ENCODE peak calls at places on chromosomes 11 and 22, in eight cellular contexts. W is heart left ventricle, Z is ascending aorta, K is astrocyte, J is choroid plexus epithelial cell, E is cardiac muscle cell, R is colonic mucosa, U is neuronal stem cell. M is an unnamed sample.
A peak's percentile ranks its signal among the peaks of the same experiment; 100 is the strongest.

GRCh38 chr11:63608353-63609345 is 5.6 kb downstream of the PLAAT3 start:
- DNase-seq in Z (peak; percentile 19), U (no peak), R (no peak), K (peak; percentile 90), J (peak; percentile 95), W (no peak), E (peak; percentile 76), M (no peak)

GRCh38 chr11:17720796-17721171 is 1.4 kb downstream of the MYOD1 start:
- DNase-seq in U (no peak), J (no peak), E (no peak), R (no peak), W (no peak), Z (peak; percentile 49), K (no peak), M (no peak)

GRCh38 chr22:29268511-29269229 is 602 bp downstream of the EWSR1 start:
- DNase-seq in W (peak; percentile 85), Z (peak; percentile 74), R (no peak), K (peak; percentile 47), U (peak; percentile 69), E (peak; percentile 86), J (peak; percentile 83), M (peak; percentile 61)

GRCh38 chr22:38236786-38237185 is 35.0 kb downstream of the MAFF start:
- DNase-seq in R (no peak), K (no peak), E (no peak), Z (no peak), J (no peak), W (peak; percentile 19), U (no peak), M (no peak)

GRCh38 chr22:49447837-49448236 is 379.8 kb downstream of the BRD1 start:
- DNase-seq in J (no peak), Z (peak; percentile 37), R (no peak), W (no peak), E (no peak), K (no peak), U (no peak), M (no peak)

GRCh38 chr22:50304528-50305392 is 2.7 kb downstream of the PLXNB2 start:
- DNase-seq in W (no peak), J (no peak), K (peak; percentile 41), R (peak; percentile 77), U (no peak), E (peak; percentile 51), Z (no peak), M (no peak)

GRCh38 chr11:107859459-107860239 is 1.1 kb upstream of the SLC35F2 start:
- DNase-seq in K (no peak), J (no peak), U (no peak), E (peak; percentile 18), Z (peak; percentile 70), W (no peak), R (peak; percentile 76), M (no peak)

GRCh38 chr11:74783241-74783871 is 34.7 kb downstream of the RNF169 start:
- DNase-seq in E (peak; percentile 36), J (peak; percentile 67), U (no peak), R (no peak), K (peak; percentile 77), W (no peak), Z (no peak), M (no peak)

GRCh38 chr11:114466742-114467141 is 27.5 kb downstream of the REXO2 start:
- DNase-seq in U (no peak), Z (no peak), R (no peak), E (peak; percentile 3), J (peak; percentile 54), K (no peak), W (no peak), M (no peak)

GRCh38 chr22:26970809-26971394 is 313.5 kb downstream of the MIAT start:
- DNase-seq in K (no peak), J (no peak), R (no peak), E (no peak), W (no peak), Z (no peak), U (no peak), M (no peak)

GRCh38 chr22:41369089-41369745 is 12.5 kb upstream of the TEF start:
- DNase-seq in W (no peak), U (no peak), E (no peak), J (no peak), Z (no peak), R (no peak), K (no peak), M (peak; percentile 37)

GRCh38 chr11:65431452-65432132 is 9.0 kb downstream of the NEAT1 start:
- DNase-seq in E (peak; percentile 57), K (peak; percentile 35), R (no peak), Z (peak; percentile 57), J (peak; percentile 75), U (no peak), W (no peak), M (no peak)

GRCh38 chr11:22042081-22042480 is 150.8 kb upstream of the ANO5 start:
- DNase-seq in W (no peak), Z (no peak), E (no peak), U (no peak), K (no peak), J (no peak), R (no peak), M (no peak)

GRCh38 chr11:82980947-82981346 is 79.4 kb downstream of the DDIAS start:
- DNase-seq in E (no peak), J (no peak), U (no peak), R (no peak), Z (no peak), W (no peak), K (no peak), M (no peak)

GRCh38 chr11:82976786-82977185 is 75.2 kb downstream of the DDIAS start:
- DNase-seq in U (no peak), Z (no peak), K (no peak), J (no peak), R (no peak), W (no peak), E (no peak), M (no peak)

GRCh38 chr11:82980292-82980691 is 78.8 kb downstream of the DDIAS start:
- DNase-seq in J (peak; percentile 89), W (no peak), U (no peak), R (no peak), E (peak; percentile 67), K (peak; percentile 86), Z (no peak), M (no peak)

GRCh38 chr11:82979824-82980223 is 78.3 kb downstream of the DDIAS start:
- DNase-seq in U (no peak), Z (no peak), J (no peak), K (no peak), W (no peak), E (no peak), R (no peak), M (no peak)

DNA sequence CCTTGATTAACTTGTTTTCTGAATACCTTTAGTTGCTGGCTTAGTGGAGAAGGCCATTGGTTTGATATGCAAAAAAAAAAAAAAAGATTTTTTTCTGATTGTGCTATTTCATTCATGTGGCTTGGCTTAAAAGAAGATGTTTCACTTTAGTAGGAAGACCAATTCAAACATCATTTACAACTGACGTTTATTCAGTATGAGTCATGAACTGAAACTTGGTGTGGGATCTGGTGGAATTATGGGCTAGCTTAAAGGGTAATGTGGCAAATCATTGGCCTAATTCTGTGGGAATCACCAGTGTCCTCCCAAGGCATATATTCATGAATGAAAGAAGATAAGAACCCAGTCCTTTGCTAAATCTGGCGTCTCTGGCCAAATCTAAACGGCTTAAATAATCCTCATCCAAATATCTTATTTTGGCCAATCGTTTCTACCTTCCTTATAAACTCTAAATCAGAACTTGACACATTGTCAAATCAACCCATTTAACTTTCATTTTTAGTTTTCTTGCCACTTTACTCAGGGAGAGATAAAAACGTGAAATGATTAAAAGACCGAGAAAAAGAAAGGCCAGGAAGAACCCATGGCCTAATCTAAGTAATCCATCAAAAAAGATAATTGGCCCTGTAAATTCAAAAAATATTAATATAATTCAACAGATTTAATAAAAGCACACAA is 77.0 kb downstream of the DDIAS start:
- DNase-seq in W (no peak), U (no peak), R (no peak), J (peak; percentile 72), E (peak; percentile 32), K (peak; percentile 89), Z (no peak), M (no peak)
- H3K4me3 ChIP-seq in W (no peak overlapping the region), U (no peak overlapping the region), R (no peak overlapping the region), J (no peak overlapping the region), E (no peak overlapping the region), K (no peak overlapping the region), Z (no peak overlapping the region), M (no peak overlapping the region)

GRCh38 chr11:67673902-67674301 is 521 bp downstream of the ALDH3B2 start:
- DNase-seq in U (no peak), J (no peak), W (no peak), R (no peak), E (no peak), Z (no peak), K (no peak), M (no peak)
- H3K4me3 ChIP-seq in U (no peak overlapping the region), J (no peak overlapping the region), W (no peak overlapping the region), R (no peak overlapping the region), E (no peak overlapping the region), Z (no peak overlapping the region), K (no peak overlapping the region), M (no peak overlapping the region)

DNA sequence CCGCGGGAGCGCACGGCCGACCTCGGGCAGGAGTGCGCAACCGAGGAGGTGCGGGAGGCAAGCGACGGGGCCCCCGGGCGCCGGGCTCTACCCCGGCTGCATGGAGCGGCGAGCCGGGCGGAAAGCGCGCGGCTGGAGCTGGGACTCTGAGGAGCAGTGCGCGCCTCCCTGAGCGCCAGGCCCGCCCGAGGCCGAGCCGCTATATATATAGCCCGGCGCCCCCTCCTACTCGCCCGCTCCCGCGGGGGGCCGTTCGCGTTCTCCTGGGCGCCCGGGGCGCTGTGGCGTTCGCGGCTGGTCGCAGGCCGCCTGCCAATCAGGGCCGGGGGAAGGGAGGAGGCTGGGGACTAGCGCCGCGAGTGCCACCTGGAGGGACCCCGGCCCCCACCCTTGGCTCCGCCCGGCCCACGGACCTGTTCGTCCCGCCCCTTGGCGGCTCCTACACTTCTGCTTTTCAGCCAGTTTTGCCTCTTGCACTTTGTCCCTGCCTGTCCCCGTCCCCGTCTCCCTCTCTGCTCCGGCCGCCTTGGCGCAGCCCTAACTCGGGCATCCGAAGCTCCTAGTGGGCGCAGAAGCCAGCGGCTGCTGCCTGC is at the start of gene FGF4:
- DNase-seq in U (no peak), J (no peak), R (no peak), Z (no peak), K (no peak), E (no peak), W (no peak), M (no peak)
- H3K4me3 ChIP-seq in U (no peak within 1 kb of the TSS), J (no peak within 1 kb of the TSS), R (no peak within 1 kb of the TSS), Z (no peak within 1 kb of the TSS), K (no peak within 1 kb of the TSS), E (peak within 1 kb of the TSS; percentile 13), W (no peak within 1 kb of the TSS), M (no peak within 1 kb of the TSS)

DNA sequence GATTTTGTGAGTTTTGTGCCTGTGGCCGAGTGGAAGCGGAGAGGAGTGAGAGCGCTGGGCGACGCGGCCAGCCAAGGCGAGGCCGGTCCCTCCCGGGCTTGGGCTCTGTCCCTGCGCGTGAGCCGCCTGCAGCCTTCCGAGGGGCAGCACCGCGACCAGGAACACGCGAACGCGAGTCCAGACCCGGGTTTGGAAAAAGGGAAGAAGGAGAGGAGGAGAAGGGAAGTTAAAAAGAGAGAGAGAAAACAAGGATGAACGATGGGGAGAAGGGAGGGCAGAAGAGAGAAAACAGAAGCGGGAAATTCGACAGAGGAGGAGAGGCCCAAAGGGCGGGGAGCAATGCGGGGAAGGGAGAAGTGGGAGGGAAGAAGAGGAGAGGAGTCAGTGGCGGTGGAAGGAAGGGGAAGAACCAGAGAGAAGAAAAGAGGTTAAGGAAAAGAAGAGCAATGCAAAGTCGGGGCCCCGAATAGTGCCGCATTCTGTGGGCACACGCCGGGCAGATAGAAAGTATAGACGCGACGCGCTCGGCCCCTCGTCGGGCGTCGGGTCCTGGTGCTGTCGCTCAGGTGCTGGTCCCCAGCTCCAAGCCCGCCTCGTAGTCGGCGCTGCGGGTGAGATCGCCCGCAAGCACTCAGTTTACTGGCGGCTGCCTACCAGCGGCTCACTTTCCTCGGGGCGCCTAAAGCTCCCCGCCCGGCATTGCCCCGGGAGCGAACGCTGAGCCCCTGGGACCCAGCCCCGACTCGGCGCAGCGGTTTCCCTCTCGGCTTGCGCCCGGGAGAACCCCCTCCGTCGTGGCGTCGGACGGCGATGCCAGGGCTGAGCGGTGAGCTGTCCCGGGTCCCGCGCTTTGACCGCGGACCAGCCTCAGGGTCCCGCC is 2.8 kb upstream of the BARX2 start:
- DNase-seq in J (no peak), K (no peak), Z (no peak), R (no peak), E (no peak), U (peak; percentile 31), W (no peak), M (no peak)
- H3K4me3 ChIP-seq in J (peak overlapping the region; percentile 5), K (peak overlapping the region; percentile 38), Z (peak overlapping the region; percentile 58), R (peak overlapping the region; percentile 40), E (peak overlapping the region; percentile 32), U (no peak overlapping the region), W (peak overlapping the region; percentile 28), M (peak overlapping the region; percentile 57)